ENCODE peak calls at places on chromosomes 5 and 9, in six cellular contexts. U is uterus, Z is stomach, J is heart left ventricle, M is body of pancreas, F is sigmoid colon. T is an unnamed sample.

GRCh38 chr9:109249615-109250014 is 71.2 kb downstream of the EPB41L4B start:
- DNase-seq in J (no peak), F (no peak), M (no peak), U (no peak), Z (no peak), T (no peak)

GRCh38 chr5:139821806-139822552 is 26.4 kb downstream of the PSD2 start:
- DNase-seq in F (peak), Z (no peak), J (no peak), U (no peak), M (no peak), T (no peak)

GRCh38 chr9:127185181-127185580 is 62.7 kb upstream of the ANGPTL2 start:
- DNase-seq in U (no peak), M (no peak), F (peak), Z (no peak), J (no peak), T (no peak)

GRCh38 chr9:78595200-78595945 is 298.4 kb downstream of the PSAT1 start:
- DNase-seq in M (no peak), J (no peak), Z (no peak), U (no peak), F (no peak), T (no peak)

GRCh38 chr5:31847354-31847753 is 208.4 kb downstream of the PDZD2 start:
- DNase-seq in U (no peak), M (no peak), F (no peak), J (peak), Z (no peak), T (no peak)

GRCh38 chr5:172853355-172853975 is 19.4 kb downstream of the ERGIC1 start:
- DNase-seq in M (peak), U (no peak), Z (no peak), J (no peak), F (no peak), T (no peak)

GRCh38 chr9:116123171-116123570 is 30.4 kb upstream of the PAPPA start:
- DNase-seq in Z (no peak), J (no peak), F (no peak), U (no peak), M (no peak), T (no peak)

GRCh38 chr9:326667-327066 is 112.0 kb downstream of the DOCK8 start:
- DNase-seq in Z (no peak), F (no peak), U (no peak), J (no peak), M (no peak), T (no peak)

GRCh38 chr9:5568868-5569267 is 58.5 kb downstream of the PDCD1LG2 start:
- DNase-seq in F (no peak), U (no peak), Z (no peak), M (no peak), J (no peak), T (no peak)

GRCh38 chr5:2200261-2200965 is 317.7 kb upstream of the IRX4 start:
- DNase-seq in F (no peak), M (no peak), U (no peak), J (no peak), Z (peak), T (peak)

GRCh38 chr9:31776471-31776870 is 608.0 kb upstream of the ACO1 start:
- DNase-seq in Z (peak), M (peak), J (no peak), F (no peak), U (peak), T (peak)

GRCh38 chr5:173505634-173506033 is 110.8 kb downstream of the BOD1 start:
- DNase-seq in M (no peak), F (no peak), J (no peak), U (no peak), Z (no peak), T (no peak)

GRCh38 chr5:157345485-157345884 is 79.6 kb downstream of the CYFIP2 start:
- DNase-seq in J (no peak), Z (no peak), F (no peak), U (no peak), M (no peak), T (no peak)

GRCh38 chr5:150075233-150075632 is 11.1 kb downstream of the CSF1R start:
- DNase-seq in J (no peak), Z (peak), F (no peak), M (no peak), U (peak), T (no peak)

GRCh38 chr9:110152704-110153374 is 55.1 kb downstream of the C9orf152 start:
- DNase-seq in Z (no peak), U (no peak), J (no peak), M (no peak), F (no peak), T (no peak)

GRCh38 chr5:111461261-111461671 is 51.1 kb downstream of the STARD4 start:
- DNase-seq in M (no peak), J (no peak), Z (no peak), U (no peak), F (no peak), T (no peak)

GRCh38 chr5:115351356-115352195 is 55.1 kb upstream of the CCDC112 start:
- DNase-seq in F (no peak), J (no peak), M (no peak), Z (no peak), U (no peak), T (no peak)

GRCh38 chr5:97839338-97840081 is 656.5 kb upstream of the RIOK2 start:
- DNase-seq in J (no peak), Z (no peak), M (no peak), F (no peak), U (no peak), T (no peak)

GRCh38 chr5:80703747-80704146 is 49.0 kb upstream of the DHFR start:
- DNase-seq in Z (no peak), J (no peak), F (no peak), M (no peak), U (no peak), T (no peak)

GRCh38 chr5:112636288-112636731 is 101.4 kb upstream of the APC start:
- DNase-seq in U (no peak), F (no peak), Z (no peak), M (peak), J (no peak), T (no peak)

GRCh38 chr5:55864606-55865541 is 13.7 kb downstream of the IL31RA start:
- DNase-seq in Z (no peak), M (no peak), U (no peak), F (no peak), J (no peak), T (no peak)

GRCh38 chr5:145511351-145511750 is 323.8 kb downstream of the PRELID2 start:
- DNase-seq in Z (no peak), M (no peak), U (no peak), F (no peak), J (no peak), T (no peak)

GRCh38 chr9:136170291-136170901 is 34.5 kb downstream of the LHX3 start:
- DNase-seq in F (no peak), U (no peak), M (peak), J (peak), Z (peak), T (peak)

GRCh38 chr5:170597876-170598275 is 94.1 kb downstream of the KCNIP1 start:
- DNase-seq in U (no peak), F (peak), Z (no peak), M (no peak), J (no peak), T (no peak)

GRCh38 chr9:128098936-128099931 is 28.3 kb downstream of the PTGES2 start:
- DNase-seq in J (no peak), Z (no peak), M (peak), F (no peak), U (no peak), T (no peak)

GRCh38 chr9:128416014-128416413 is 4.6 kb upstream of the CERCAM start:
- DNase-seq in U (no peak), M (no peak), F (no peak), Z (no peak), J (no peak), T (peak)

GRCh38 chr5:142819816-142820215 is 49.6 kb downstream of the ARHGAP26 start:
- DNase-seq in Z (no peak), J (no peak), U (no peak), M (no peak), F (no peak), T (no peak)

GRCh38 chr9:126230692-126231091 is 95.9 kb upstream of the MVB12B start:
- DNase-seq in J (no peak), Z (no peak), M (no peak), F (no peak), U (no peak), T (no peak)

GRCh38 chr9:104984994-104985393 is 57.0 kb upstream of the ABCA1 start:
- DNase-seq in M (no peak), F (no peak), J (no peak), U (no peak), Z (no peak), T (no peak)

GRCh38 chr9:119968837-119969707 is 599.8 kb upstream of the BRINP1 start:
- DNase-seq in U (peak), Z (peak), J (peak), F (peak), M (peak), T (peak)

GRCh38 chr9:85302860-85303779 is 438.6 kb downstream of the AGTPBP1 start:
- DNase-seq in U (no peak), Z (no peak), J (no peak), F (no peak), M (no peak), T (no peak)

GRCh38 chr5:119321569-119322311 is 34.1 kb upstream of the TNFAIP8 start:
- DNase-seq in J (no peak), F (no peak), U (no peak), Z (no peak), M (no peak), T (no peak)

GRCh38 chr5:175680020-175680419 is 22.1 kb downstream of the HRH2 start:
- DNase-seq in J (no peak), F (peak), U (no peak), M (no peak), Z (no peak), T (no peak)

GRCh38 chr9:108225371-108225905 is 630.3 kb downstream of the ACTL7B start:
- DNase-seq in Z (no peak), F (no peak), J (no peak), M (no peak), U (no peak), T (no peak)

GRCh38 chr5:76081811-76082783 is 1.1 kb upstream of the SV2C start:
- DNase-seq in F (no peak), Z (no peak), U (no peak), J (no peak), M (no peak), T (no peak)

GRCh38 chr5:65861830-65862241 is 64.5 kb upstream of the ERBIN start:
- DNase-seq in J (no peak), Z (no peak), F (no peak), M (no peak), U (no peak), T (no peak)

GRCh38 chr5:156182174-156182967 is 144.6 kb upstream of the SGCD start:
- DNase-seq in F (no peak), Z (no peak), M (no peak), J (no peak), U (no peak), T (no peak)

DNA sequence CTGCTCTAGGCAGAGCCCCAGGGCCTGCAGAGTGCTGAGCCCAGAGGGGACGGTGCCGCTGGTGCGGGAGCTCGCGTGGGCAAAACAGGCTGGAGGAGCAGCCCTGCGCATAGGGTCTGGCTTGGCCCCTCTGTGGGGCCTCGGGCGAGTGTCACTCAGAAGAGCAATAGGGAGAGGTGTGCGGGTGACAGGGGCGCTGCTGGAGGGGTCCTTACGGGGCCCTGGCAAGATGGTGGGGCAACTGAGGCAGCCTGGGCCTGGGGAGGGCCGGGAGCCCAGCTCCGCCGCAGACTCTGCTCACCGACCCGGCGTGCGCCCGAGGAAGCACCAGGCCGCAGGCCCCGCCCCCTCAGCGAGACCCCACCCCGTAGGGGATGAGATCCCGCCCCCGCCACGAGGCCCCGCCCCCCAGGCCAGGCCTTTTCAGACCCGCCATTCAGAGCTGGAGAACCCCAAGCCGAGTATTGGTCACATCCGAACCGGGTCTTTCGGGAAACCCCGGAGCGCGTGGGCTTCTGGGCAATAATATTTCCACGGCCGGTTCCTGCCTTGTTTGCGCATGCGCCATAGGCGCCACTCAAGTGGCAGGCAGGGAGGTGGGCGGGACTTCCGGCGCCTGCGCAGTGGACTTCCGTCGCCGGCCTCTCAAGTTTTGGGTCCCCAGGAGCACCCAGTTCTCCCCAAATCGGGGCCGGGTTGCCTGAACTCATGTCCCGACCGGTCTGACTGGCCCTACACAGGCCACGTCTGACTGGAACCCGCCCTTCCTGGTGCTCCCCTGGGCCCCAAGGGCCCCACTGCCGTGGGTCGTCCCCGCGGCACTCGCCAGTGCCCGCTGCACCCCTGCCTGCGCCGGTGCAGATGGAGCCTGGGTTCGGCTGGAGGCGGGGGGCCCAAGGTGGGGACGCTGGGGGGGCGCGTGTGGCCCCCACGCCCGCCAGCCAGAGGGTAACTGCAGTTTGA is 1.3 kb upstream of the RNF208 start:
- DNase-seq in J (peak), M (peak), Z (peak), U (peak), F (peak), T (peak)
- TF ChIP-seq POLR2A in J (peak), M (peak), Z (no peak), U (peak), F (peak), T (peak)

GRCh38 chr5:136242611-136243010 is 49.6 kb upstream of the SMIM32 start:
- DNase-seq in F (no peak), Z (no peak), U (no peak), M (no peak), J (no peak), T (no peak)

GRCh38 chr5:136246122-136246521 is 53.2 kb upstream of the SMIM32 start:
- DNase-seq in F (no peak), Z (no peak), U (no peak), J (no peak), M (no peak), T (no peak)

GRCh38 chr5:136246632-136247031 is 53.7 kb upstream of the SMIM32 start:
- DNase-seq in M (no peak), Z (no peak), J (no peak), U (no peak), F (no peak), T (no peak)

GRCh38 chr5:136236479-136237083 is 43.6 kb upstream of the SMIM32 start:
- DNase-seq in U (no peak), Z (no peak), F (no peak), M (no peak), J (no peak), T (no peak)

GRCh38 chr5:136242136-136242535 is 49.2 kb upstream of the SMIM32 start:
- DNase-seq in F (no peak), J (no peak), Z (no peak), M (no peak), U (no peak), T (no peak)
- H3K27ac ChIP-seq in F (no peak), J (no peak), Z (no peak), M (no peak), U (no peak), T (no peak)

GRCh38 chr5:137014731-137015130 is 484.4 kb downstream of the SPOCK1 start:
- DNase-seq in J (no peak), U (no peak), M (no peak), F (no peak), Z (no peak), T (no peak)
- TF ChIP-seq POLR2A in J (no peak), U (no peak), M (no peak), F (no peak), Z (no peak), T (no peak)

GRCh38 chr5:107478068-107478641 is 192.6 kb downstream of the EFNA5 start:
- DNase-seq in F (no peak), Z (no peak), M (no peak), U (no peak), J (no peak), T (no peak)
- H3K27ac ChIP-seq in F (no peak), Z (peak), M (no peak), U (no peak), J (no peak), T (no peak)

GRCh38 chr5:176922817-176923216 is 23.7 kb upstream of the HK3 start:
- DNase-seq in U (no peak), Z (no peak), F (no peak), M (no peak), J (no peak), T (no peak)
- TF ChIP-seq POLR2A in U (no peak), Z (no peak), F (no peak), M (no peak), J (no peak), T (no peak)

GRCh38 chr5:129820-130219 is 37.9 kb downstream of the PLEKHG4B start:
- DNase-seq in M (no peak), F (no peak), J (no peak), Z (no peak), U (no peak), T (no peak)
- H3K27ac ChIP-seq in M (no peak), F (no peak), J (no peak), Z (no peak), U (no peak), T (no peak)

DNA sequence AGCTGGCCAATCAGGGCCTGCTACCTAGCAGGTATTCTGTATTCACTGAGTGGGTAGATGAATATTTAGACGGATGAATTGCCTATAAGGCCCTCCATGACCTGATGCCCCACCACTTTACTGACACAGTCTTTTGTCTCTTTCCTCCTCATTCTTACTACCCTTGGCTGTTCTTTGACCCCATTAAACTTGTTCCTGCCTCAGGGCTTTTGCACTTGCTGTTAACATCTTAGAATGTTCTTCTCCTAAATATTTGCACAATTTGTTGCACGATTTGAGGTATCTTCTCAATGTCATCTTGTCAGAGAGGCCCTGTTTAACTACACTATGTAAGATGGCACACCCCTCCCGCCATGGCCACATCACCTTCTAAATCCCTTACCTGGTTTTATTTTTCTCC is 3.3 kb upstream of the TTC23L start:
- DNase-seq in U (no peak), Z (no peak), M (no peak), J (no peak), F (no peak), T (no peak)
- TF ChIP-seq POLR2A in U (no peak), Z (no peak), M (no peak), J (no peak), F (no peak), T (no peak)

DNA sequence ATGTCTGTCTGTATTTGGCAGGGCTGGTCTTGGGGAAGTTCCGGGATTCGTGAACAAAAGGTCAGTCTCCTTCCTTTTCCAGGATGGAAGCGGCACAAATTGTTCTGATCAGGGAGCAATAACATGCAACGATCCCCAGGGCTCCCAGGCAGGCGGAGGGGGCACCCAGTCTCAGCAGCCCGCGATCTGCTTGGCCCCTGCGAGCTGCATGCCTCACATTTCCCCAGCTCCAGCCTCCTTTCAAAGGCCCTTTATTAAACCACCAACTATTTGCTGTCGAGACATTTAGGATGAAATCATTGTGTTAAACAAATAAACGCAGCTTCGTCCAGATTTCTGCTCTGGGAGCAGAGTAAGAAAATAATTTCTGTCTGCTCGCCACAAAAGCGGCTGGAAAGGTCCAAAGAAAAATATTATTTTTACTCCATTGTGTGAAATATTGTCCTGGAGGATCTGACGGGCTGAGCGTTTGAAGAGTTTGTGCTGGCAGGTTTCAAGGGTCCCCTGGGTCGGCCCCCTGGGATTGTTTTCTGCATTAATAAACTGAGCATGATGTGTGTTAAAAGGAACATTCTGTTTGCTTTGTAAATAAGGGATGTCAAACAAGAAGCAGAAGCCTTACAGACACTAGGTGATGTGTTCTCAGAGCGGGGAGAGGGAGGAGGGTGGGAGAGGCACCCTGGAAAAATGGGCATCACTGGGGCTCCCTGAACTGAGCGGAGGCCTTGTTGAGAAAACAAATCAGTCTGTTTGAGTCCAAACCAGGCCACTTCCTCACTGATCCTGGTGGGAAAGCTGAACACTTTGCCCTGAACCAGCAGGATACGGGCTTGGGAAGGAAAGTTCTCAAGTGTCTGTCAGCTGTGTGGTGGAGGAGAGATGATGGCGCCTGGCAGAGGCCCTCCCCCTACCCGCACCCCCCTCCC is 110.1 kb downstream of the FOXD1 start:
- DNase-seq in J (no peak), Z (no peak), M (peak), U (no peak), F (no peak), T (no peak)
- H3K27ac ChIP-seq in J (no peak), Z (no peak), M (peak), U (no peak), F (no peak), T (no peak)

GRCh38 chr5:151223447-151224264 is at the start of gene CCDC69:
- DNase-seq in F (peak), U (peak), M (peak), Z (peak), J (peak), T (peak)
- TF ChIP-seq POLR2A in F (peak), U (peak), M (peak), Z (no peak), J (peak), T (peak)

T was measured in prostate gland.